ENCODE peak calls at places on chromosomes 7 and 10, in four cellular contexts. K, R, B and G are unnamed samples.

GRCh38 chr7:43905209-43905946 is 1.0 kb downstream of the URGCP start:
- DNase-seq in B (no peak), R (no peak), K (no peak), G (peak; percentile 19)

GRCh38 chr7:54014765-54015164 is 527.4 kb upstream of the VSTM2A start:
- DNase-seq in B (no peak), K (no peak), R (no peak), G (no peak)

GRCh38 chr10:99784731-99785441 is 2.4 kb downstream of the ABCC2 start:
- DNase-seq in K (no peak), R (no peak), B (no peak), G (no peak)

GRCh38 chr7:132575336-132575986 is 809 bp downstream of the PLXNA4 start:
- DNase-seq in K (peak; percentile 71), R (no peak), B (peak; percentile 78), G (peak; percentile 42)

GRCh38 chr10:1367938-1368697 is 311.9 kb downstream of the WDR37 start:
- DNase-seq in R (no peak), B (no peak), K (no peak), G (no peak)

GRCh38 chr10:67259319-67259929 is 333.6 kb downstream of the LRRTM3 start:
- DNase-seq in B (no peak), R (no peak), K (no peak), G (no peak)

GRCh38 chr10:21526184-21526951 is 886 bp upstream of the SKIDA1 start:
- DNase-seq in R (no peak), K (peak; percentile 89), B (peak; percentile 92), G (peak; percentile 90)

GRCh38 chr10:62422068-62422590 is 48.0 kb downstream of the ZNF365 start:
- DNase-seq in R (no peak), B (peak; percentile 34), K (no peak), G (no peak)

GRCh38 chr7:134907000-134907399 is 79.3 kb upstream of the AGBL3 start:
- DNase-seq in R (no peak), K (no peak), B (no peak), G (no peak)

GRCh38 chr10:5450605-5451384 is 38.4 kb downstream of the NET1 start:
- DNase-seq in K (no peak), R (no peak), B (no peak), G (no peak)

GRCh38 chr10:58555930-58556311 is 43.2 kb downstream of the BICC1 start:
- DNase-seq in R (no peak), K (no peak), B (no peak), G (no peak)

GRCh38 chr7:584122-584465 is 64.4 kb upstream of the PDGFA start:
- DNase-seq in R (no peak), B (no peak), K (no peak), G (peak; percentile 23)

GRCh38 chr10:103762166-103762565 is 93.2 kb downstream of the SH3PXD2A start:
- DNase-seq in R (no peak), K (no peak), B (no peak), G (no peak)
- H3K4me1 ChIP-seq in R (peaks cover 5% of the 10 kb centered on the region), K (peaks cover 98% of the 10 kb centered on the region), B (peaks cover 41% of the 10 kb centered on the region), G (no peaks in the 10 kb centered on the region)

GRCh38 chr7:99997545-99998137 is 17.8 kb upstream of the ZKSCAN1 start:
- DNase-seq in K (peak; percentile 55), B (peak; percentile 56), R (no peak), G (peak; percentile 32)

GRCh38 chr7:99992330-99993037 is 16.7 kb upstream of the AZGP1 start:
- DNase-seq in B (no peak), R (no peak), K (no peak), G (no peak)

GRCh38 chr7:99994819-99995218 is 19.0 kb upstream of the AZGP1 start:
- DNase-seq in B (no peak), K (no peak), R (no peak), G (no peak)

GRCh38 chr7:100000239-100000638 is 15.2 kb upstream of the ZKSCAN1 start:
- DNase-seq in B (no peak), R (no peak), K (no peak), G (no peak)

DNA sequence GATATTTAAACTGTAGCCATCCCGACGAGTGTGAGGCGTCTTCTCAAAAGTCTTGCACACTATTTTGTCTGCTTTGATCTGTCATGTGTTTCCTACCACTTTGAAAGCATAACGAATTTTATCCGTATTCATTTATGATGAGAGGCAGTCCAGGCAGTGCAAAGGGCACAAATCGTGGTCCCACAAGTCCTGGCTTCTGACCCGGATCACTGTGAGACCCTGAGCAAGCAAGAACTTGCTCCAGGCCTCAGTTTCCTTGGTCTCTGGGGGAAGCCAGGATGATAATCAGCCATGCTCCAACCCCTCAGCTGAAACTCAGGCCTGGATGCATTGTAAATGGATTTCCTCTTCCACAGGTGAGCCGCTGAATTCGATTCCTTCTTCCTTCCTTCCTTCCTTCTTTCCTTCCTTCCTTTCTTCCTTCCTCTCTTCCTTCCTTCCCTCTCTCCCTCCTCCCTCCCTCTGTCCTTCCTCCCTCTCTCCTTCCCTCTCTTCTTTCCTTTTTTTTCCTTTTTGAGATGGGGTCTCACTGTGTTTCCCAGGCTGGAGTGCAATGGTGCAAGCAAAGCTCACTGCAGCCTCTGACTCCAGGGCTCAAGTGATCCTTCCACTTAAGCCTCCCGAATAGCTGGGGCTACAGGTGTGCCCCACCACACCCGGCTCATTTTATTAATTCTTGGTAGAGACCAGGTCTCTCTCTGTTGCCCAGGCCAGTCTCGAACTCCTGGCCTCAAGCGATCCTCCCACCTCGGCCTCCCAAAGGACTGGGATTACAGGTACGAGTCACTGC is 18.4 kb upstream of the ZKSCAN1 start:
- DNase-seq in R (no peak), B (no peak), K (no peak), G (no peak)
- H3K4me3 ChIP-seq in R (no peak overlapping the region), B (no peak overlapping the region), K (peak overlapping the region; percentile 67), G (peak overlapping the region; percentile 38)

GRCh38 chr10:72334196-72334831 is 20.4 kb downstream of the DNAJB12 start:
- DNase-seq in K (peak; percentile 16), R (no peak), B (peak; percentile 90), G (no peak)

GRCh38 chr10:72331575-72332422 is 22.9 kb downstream of the DNAJB12 start:
- DNase-seq in B (peak; percentile 93), R (no peak), K (peak; percentile 81), G (peak; percentile 96)

GRCh38 chr10:72333111-72334012 is 21.4 kb downstream of the DNAJB12 start:
- DNase-seq in B (no peak), K (peak; percentile 21), R (no peak), G (no peak)

GRCh38 chr10:72334832-72335393 is 19.8 kb downstream of the DNAJB12 start:
- DNase-seq in R (no peak), K (peak; percentile 80), B (peak; percentile 99), G (peak; percentile 69)

DNA sequence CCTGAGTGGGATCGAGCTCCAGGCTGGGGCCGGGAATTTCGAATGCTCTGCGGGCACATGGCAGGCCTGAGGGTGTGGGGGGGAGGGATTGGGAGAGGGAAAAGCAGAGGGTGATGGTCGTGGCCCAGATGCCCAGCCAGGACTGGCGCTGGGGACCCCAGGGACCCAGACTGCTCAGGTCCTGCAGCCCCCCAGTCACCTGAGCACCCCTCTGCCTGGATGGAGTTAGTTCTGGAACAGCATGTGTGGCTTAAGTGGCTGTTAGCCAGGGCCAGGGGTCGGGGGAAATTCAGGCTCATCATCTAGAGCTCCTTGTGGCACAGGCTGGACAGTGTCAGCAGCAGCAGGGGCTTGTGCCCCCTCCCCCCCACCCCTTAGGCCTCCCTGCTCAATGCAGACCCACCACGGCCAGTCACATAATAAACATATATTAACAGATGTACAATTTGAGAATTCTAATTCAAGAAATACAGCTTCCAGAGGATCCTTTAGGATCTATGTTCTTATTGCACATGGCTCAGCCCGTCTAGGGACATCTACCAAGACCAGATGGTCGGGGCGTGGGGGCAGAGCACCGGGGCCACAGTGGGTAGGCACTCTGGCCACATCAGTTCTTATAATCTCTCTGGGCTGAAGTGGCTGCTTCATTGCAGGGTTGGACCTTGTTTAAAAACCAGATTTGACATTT is 22.2 kb downstream of the DNAJB12 start:
- DNase-seq in B (no peak), R (no peak), K (no peak), G (no peak)
- H3K4me1 ChIP-seq in B (peaks cover 53% of the 10 kb centered on the region), R (peaks cover 15% of the 10 kb centered on the region), K (peaks cover 98% of the 10 kb centered on the region), G (peaks cover 91% of the 10 kb centered on the region)

DNA sequence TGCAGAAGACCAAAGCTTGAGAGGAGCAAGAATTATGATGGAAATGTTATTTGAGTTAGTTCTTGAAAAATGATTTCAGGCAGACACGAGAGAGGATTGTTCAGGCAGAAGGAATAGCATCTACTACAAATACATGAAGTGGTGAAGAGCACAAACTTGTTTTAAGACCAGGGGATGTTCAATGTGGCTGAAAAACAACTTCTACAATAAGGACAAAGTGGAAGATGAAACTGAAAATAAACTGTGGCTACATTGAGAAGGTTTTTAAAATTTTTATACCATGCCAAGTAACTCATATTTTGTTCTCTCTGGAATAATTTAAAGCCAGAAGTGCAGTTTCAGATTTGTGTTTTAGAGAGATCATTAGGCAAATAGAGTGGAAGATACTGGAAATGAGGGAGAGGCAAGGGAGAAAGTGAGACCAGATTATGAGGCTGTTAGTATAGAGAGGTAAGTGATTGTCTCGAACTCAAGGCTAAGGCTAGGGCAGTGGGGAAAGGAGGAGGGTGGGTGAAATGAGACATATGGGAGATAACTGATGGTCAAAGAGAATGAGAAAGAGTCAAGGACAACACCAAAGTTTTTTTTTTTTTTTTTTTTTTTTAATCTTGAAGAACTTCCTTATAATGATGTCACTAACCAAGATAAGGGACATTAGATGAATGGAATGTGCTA is 115.4 kb downstream of the MDFIC start:
- DNase-seq in B (peak; percentile 44), K (no peak), R (no peak), G (no peak)
- H3K4me3 ChIP-seq in B (no peak overlapping the region), K (no peak overlapping the region), R (no peak overlapping the region), G (no peak overlapping the region)

GRCh38 chr10:31757831-31758230 is 170.8 kb downstream of the ARHGAP12 start:
- DNase-seq in K (no peak), B (no peak), R (no peak), G (no peak)

GRCh38 chr10:31759124-31759798 is 169.4 kb downstream of the ARHGAP12 start:
- DNase-seq in B (peak; percentile 38), R (no peak), K (no peak), G (peak; percentile 65)

GRCh38 chr10:31756131-31757119 is 172.2 kb downstream of the ARHGAP12 start:
- DNase-seq in R (no peak), B (no peak), K (no peak), G (no peak)

GRCh38 chr10:31758495-31758894 is 170.1 kb downstream of the ARHGAP12 start:
- DNase-seq in K (no peak), B (peak; percentile 55), R (no peak), G (no peak)

DNA sequence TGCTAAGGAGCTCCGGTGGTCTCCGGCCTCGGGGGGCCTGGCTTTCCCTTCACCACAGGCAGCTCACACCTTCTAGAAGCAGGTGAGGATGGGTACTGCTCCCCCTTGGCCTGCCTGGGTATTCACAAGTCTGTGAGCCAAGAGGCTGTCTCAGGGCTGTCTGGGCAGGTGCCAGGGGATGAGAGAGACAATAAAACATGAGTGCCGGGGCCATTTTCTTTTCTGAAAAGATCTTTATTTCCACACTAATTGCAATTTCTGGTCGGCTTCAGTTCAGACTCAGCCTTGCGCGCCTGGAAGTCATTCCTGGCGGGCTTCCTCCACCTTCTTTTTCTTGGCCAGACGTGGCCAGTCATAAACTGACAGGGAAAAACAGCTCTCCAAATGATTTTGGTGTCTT is 171.3 kb downstream of the ARHGAP12 start:
- DNase-seq in R (no peak), B (no peak), K (no peak), G (peak; percentile 20)
- H3K4me1 ChIP-seq in R (peaks cover 8% of the 10 kb centered on the region), B (no peaks in the 10 kb centered on the region), K (peaks cover 54% of the 10 kb centered on the region), G (peaks cover 27% of the 10 kb centered on the region)